ENCODE peak calls at places on chromosomes 3 and 15, in five cellular contexts. T is GM12864, M is NT2/D1, Q is right cardiac atrium, O is A549. N is an unnamed sample.

GRCh38 chr3:16849795-16850194 is 35.0 kb upstream of the PLCL2 start:
- DNase-seq in T (no peak), M (no peak), Q (no peak), O (no peak), N (no peak)

GRCh38 chr3:65751123-65751700 is 287.5 kb downstream of the MAGI1 start:
- DNase-seq in T (no peak), M (peak), Q (no peak), O (peak), N (no peak)

GRCh38 chr15:78923480-78924360 is 21.1 kb downstream of the CTSH start:
- DNase-seq in T (no peak), M (no peak), Q (no peak), O (no peak), N (no peak)

GRCh38 chr15:48190932-48191573 is 412 bp upstream of the CTXN2 start:
- DNase-seq in T (no peak), M (peak), Q (peak), O (no peak), N (peak)

GRCh38 chr3:134232146-134232545 is 18.5 kb downstream of the RYK start:
- DNase-seq in T (no peak), M (no peak), Q (no peak), O (no peak), N (no peak)

GRCh38 chr15:35696767-35697231 is 150.8 kb upstream of the DPH6 start:
- DNase-seq in T (no peak), M (peak), Q (no peak), O (peak), N (peak)

GRCh38 chr3:159854500-159855124 is 134.0 kb upstream of the IL12A start:
- DNase-seq in T (no peak), M (no peak), Q (no peak), O (peak), N (peak)

GRCh38 chr3:187042874-187043458 is 96.3 kb downstream of the RPL39L start:
- DNase-seq in T (no peak), M (no peak), Q (no peak), O (no peak), N (no peak)

GRCh38 chr15:69590932-69591524 is 138.4 kb downstream of the RPLP1 start:
- DNase-seq in T (no peak), M (no peak), Q (no peak), O (no peak), N (no peak)

GRCh38 chr3:158718490-158719170 is 13.6 kb downstream of the RARRES1 start:
- DNase-seq in T (no peak), M (no peak), Q (no peak), O (peak), N (peak)

GRCh38 chr3:142209655-142210054 is 15.7 kb downstream of the GK5 start:
- DNase-seq in T (no peak), M (no peak), Q (no peak), O (no peak), N (peak)

GRCh38 chr3:160486459-160486869 is 36.9 kb upstream of the TRIM59 start:
- DNase-seq in T (no peak), M (no peak), Q (no peak), O (no peak), N (no peak)

GRCh38 chr15:81863157-81863556 is 182.7 kb downstream of the MEX3B start:
- DNase-seq in T (no peak), M (no peak), Q (no peak), O (no peak), N (peak)

GRCh38 chr3:3129579-3129978 is 2.8 kb downstream of the TRNT1 start:
- DNase-seq in T (no peak), M (no peak), Q (no peak), O (no peak), N (no peak)

GRCh38 chr3:187006884-187007630 is 76.7 kb downstream of the ST6GAL1 start:
- DNase-seq in T (no peak), M (no peak), Q (no peak), O (no peak), N (no peak)

GRCh38 chr3:9074079-9074478 is 110.8 kb upstream of the RAD18 start:
- DNase-seq in T (no peak), M (no peak), Q (no peak), O (no peak), N (no peak)

GRCh38 chr3:139005356-139005993 is 593 bp downstream of the PRR23A start:
- DNase-seq in T (no peak), M (no peak), Q (peak), O (no peak), N (no peak)

GRCh38 chr3:39288300-39288808 is 8.5 kb upstream of the CX3CR1 start:
- DNase-seq in T (peak), M (peak), Q (peak), O (peak), N (peak)

GRCh38 chr3:51896607-51897305 is 6.4 kb downstream of the IQCF1 start:
- DNase-seq in T (no peak), M (no peak), Q (no peak), O (no peak), N (no peak)

GRCh38 chr15:88299502-88299901 is 43.0 kb upstream of the NTRK3 start:
- DNase-seq in T (no peak), M (peak), Q (no peak), O (no peak), N (no peak)

DNA sequence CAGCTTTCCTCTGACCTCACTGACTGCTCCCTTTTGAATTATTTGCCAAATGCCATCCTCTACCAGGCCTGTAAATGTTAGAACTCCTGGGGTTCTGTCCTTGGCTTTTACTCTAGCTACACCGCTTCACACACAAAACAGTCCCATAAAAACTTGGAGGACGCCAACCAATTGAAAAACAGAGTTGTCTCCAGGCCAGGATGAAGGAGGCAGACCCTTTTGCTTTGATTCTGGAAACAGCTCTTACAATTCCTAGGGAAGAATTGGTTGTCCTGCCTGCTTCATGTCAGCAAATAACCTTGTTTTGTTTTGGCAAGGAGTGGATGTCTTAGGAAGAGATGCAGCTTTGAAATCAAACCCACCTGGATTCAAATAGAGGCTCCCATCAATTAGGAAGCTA is 375.5 kb downstream of the UNC13C start:
- DNase-seq in T (no peak), M (no peak), Q (no peak), O (no peak), N (no peak)
- H3K4me3 ChIP-seq in T (no peak), M (no peak), Q (no peak), O (no peak), N (no peak)

DNA sequence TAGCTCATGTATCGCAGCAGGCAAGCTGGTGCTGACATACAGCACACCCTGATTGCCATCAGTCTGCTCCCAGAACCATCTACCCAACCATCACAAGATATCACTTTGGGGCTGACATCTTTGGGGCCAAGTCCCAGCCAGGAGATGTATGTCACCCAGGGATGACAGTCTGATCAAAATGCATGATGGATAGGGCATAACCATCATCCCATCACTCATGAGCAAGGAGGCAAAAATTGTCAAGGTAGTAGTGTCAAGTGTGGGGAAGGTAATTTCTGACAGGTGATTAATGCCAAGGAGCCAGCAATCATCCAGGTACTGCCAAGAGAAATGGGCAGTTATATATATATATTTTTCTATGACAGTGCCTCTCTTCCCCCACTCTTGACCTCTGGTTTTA is 277.4 kb downstream of the WDR72 start:
- DNase-seq in T (no peak), M (no peak), Q (no peak), O (no peak), N (no peak)
- H3K4me3 ChIP-seq in T (no peak), M (no peak), Q (no peak), O (no peak), N (no peak)

DNA sequence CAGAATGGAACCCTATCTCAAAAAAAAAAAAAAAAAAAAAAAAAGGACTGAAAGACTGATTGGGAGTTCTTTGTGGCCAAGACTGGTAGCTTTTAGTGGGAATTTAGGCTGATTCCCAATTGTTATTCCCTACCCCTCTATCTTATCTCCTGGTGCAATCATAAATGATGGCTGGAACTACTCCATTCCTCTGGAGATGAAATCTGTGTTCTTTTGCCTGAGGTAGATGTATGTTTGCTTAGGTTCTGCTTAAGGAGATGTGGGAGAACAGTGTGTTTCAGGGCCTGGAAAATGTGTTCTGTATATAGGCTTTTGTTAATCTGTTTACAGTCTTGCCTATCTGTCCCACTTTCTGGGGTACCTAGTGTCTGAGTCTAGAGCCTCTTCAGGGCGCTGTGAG is 19.5 kb downstream of the UBE2Q2 start:
- DNase-seq in T (no peak), M (no peak), Q (no peak), O (no peak), N (no peak)
- H3K4me3 ChIP-seq in T (no peak), M (no peak), Q (no peak), O (no peak), N (no peak)

GRCh38 chr3:181623924-181624694 is 87.6 kb upstream of the SOX2 start:
- DNase-seq in T (no peak), M (no peak), Q (no peak), O (no peak), N (no peak)
- H3K4me3 ChIP-seq in T (no peak), M (no peak), Q (no peak), O (no peak), N (no peak)

DNA sequence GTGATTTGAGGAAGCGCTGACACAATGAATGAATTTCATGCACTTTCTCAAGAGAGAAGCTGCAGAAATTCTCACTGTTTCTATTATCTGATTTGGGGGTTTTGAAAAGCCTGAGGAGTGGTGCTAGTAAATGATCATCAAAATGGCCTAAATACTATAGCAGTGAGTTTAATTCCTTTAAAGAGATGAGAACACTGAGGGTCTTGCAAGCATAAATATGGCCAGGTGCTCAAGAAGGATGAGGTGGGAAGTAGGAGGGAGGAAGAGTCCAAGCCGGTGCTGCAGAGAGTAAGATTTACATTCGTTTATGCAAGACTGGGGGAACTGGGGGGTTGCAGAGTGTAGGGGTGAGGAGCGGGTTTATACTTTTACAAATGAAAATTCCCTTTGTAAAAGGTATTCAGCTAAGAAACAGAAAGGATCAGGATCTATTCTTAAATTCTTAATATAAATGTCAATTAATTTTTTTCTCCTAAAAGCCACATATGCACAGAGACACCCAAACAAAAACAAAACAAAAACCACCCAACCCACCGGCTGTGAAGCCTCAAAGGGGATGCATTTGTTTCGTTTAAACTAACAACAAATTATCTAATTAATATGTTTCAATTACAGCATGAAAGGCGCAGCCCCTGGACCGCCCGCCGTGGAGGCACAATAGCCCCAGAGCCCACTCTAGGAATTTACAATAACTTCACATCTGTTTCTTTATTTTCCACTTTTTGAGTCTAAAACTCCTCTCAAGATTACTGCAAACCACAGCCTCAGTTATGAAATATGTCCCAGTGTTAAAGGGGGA is 5.7 kb downstream of the FOXB1 start:
- DNase-seq in T (no peak), M (no peak), Q (no peak), O (no peak), N (no peak)
- H3K4me3 ChIP-seq in T (no peak), M (no peak), Q (no peak), O (no peak), N (no peak)

GRCh38 chr15:42060797-42061196 is 33.6 kb downstream of the PLA2G4D start:
- DNase-seq in T (no peak), M (no peak), Q (no peak), O (no peak), N (no peak)
- H3K4me3 ChIP-seq in T (no peak), M (no peak), Q (no peak), O (no peak), N (no peak)

GRCh38 chr3:107684431-107684925 is 161.7 kb downstream of the BBX start:
- DNase-seq in T (no peak), M (no peak), Q (no peak), O (no peak), N (no peak)
- H3K4me3 ChIP-seq in T (no peak), M (no peak), Q (no peak), O (no peak), N (no peak)

DNA sequence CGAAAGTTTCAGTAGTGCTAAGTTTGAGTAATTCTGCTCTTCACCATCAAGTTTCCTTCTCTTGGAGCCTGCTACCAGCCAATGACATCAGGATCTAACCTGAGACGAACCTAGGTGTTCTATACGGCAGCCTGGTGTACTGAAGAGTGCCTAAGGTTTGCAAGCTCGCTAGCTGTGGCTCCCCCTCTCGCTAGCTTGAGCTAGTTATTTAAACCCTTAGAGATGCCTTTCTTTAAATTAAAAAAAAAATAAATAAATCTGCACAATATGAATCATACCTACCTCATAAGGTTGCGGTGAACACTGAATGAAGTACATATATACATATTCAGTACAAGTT is 1.4 kb upstream of the COL8A1 start:
- DNase-seq in T (no peak), M (no peak), Q (no peak), O (no peak), N (peak)
- H3K4me3 ChIP-seq in T (no peak), M (peak), Q (peak), O (peak), N (peak)

DNA sequence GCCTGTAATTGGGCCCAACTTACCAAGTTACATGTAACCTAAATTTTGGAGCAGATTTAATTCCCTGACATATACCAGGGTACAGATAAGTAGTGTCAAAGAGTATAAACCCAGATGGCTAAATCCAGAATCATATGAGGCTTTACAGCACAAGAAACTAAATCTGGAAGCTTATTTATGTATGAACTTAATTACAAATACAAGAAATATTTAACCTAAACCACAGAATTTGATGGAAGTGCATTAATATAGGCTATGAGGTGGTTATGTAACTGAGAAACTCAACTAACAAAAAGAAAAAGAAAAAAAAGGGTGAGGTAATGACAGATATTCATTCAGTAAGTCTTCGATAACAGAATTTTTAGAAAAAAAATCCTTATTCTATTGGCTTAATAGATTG is 930.2 kb upstream of the ALCAM start:
- DNase-seq in T (no peak), M (no peak), Q (no peak), O (no peak), N (no peak)
- H3K4me3 ChIP-seq in T (no peak), M (no peak), Q (no peak), O (peak), N (no peak)

GRCh38 chr15:59999558-60000112 is 4.5 kb upstream of the FOXB1 start:
- DNase-seq in T (no peak), M (no peak), Q (no peak), O (no peak), N (no peak)

GRCh38 chr15:60000113-60000823 is 3.8 kb upstream of the FOXB1 start:
- DNase-seq in T (no peak), M (no peak), Q (no peak), O (no peak), N (no peak)

GRCh38 chr15:60002528-60003218 is 1.4 kb upstream of the FOXB1 start:
- DNase-seq in T (no peak), M (no peak), Q (no peak), O (no peak), N (no peak)

GRCh38 chr15:60001642-60002527 is 2.2 kb upstream of the FOXB1 start:
- DNase-seq in T (no peak), M (no peak), Q (no peak), O (no peak), N (no peak)

GRCh38 chr15:60000824-60001641 is 3.1 kb upstream of the FOXB1 start:
- DNase-seq in T (no peak), M (no peak), Q (no peak), O (no peak), N (no peak)
- H3K4me3 ChIP-seq in T (no peak), M (no peak), Q (no peak), O (no peak), N (no peak)